ENCODE peak calls at places on chromosomes 6 and 20, in eight cellular contexts. B is A549, Y is tibial nerve, R is adrenal gland, G is HCT116, I is gastrocnemius medialis, Q is Peyer's patch, J is heart left ventricle. X is an unnamed sample.

GRCh38 chr6:21732731-21733130 is 139.2 kb downstream of the SOX4 start:
- DNase-seq in I (no peak), J (no peak), B (no peak), Y (no peak), Q (no peak), G (no peak), R (no peak), X (no peak)

GRCh38 chr6:125850361-125850760 is 59.6 kb downstream of the NCOA7 start:
- DNase-seq in Q (no peak), B (no peak), J (no peak), I (no peak), G (no peak), R (no peak), Y (no peak), X (no peak)

GRCh38 chr20:62175711-62176110 is 7.1 kb upstream of the MTG2 start:
- DNase-seq in Y (no peak), R (no peak), I (no peak), B (no peak), Q (peak), G (no peak), J (no peak), X (no peak)

GRCh38 chr6:41726876-41727275 is 8.5 kb downstream of the TFEB start:
- DNase-seq in I (no peak), R (no peak), B (no peak), Y (no peak), J (no peak), Q (no peak), G (no peak), X (peak)

GRCh38 chr20:18645851-18646250 is 58.0 kb downstream of the DTD1 start:
- DNase-seq in I (no peak), Q (no peak), J (no peak), G (no peak), R (peak), B (no peak), Y (no peak), X (no peak)

GRCh38 chr6:169723991-169724553 is at the start of gene PHF10:
- DNase-seq in R (no peak), G (no peak), Q (peak), B (peak), J (peak), Y (no peak), I (peak), X (no peak)

GRCh38 chr20:21981607-21982344 is 276.3 kb downstream of the PAX1 start:
- DNase-seq in Q (no peak), I (no peak), R (no peak), B (peak), J (peak), G (no peak), Y (peak), X (no peak)

GRCh38 chr6:43149260-43149659 is 21.8 kb upstream of the SRF start:
- DNase-seq in G (no peak), B (no peak), J (no peak), Q (no peak), R (no peak), I (no peak), Y (no peak), X (no peak)

GRCh38 chr6:129567374-129567773 is 142.6 kb downstream of the ARHGAP18 start:
- DNase-seq in I (no peak), Y (peak), Q (no peak), B (peak), G (peak), R (no peak), J (no peak), X (no peak)

GRCh38 chr6:31332637-31333602 is 24.1 kb downstream of the HLA-B start:
- DNase-seq in J (no peak), Q (no peak), Y (no peak), R (no peak), G (no peak), B (no peak), I (no peak), X (no peak)

GRCh38 chr20:23153696-23154341 is 67.7 kb upstream of the CD93 start:
- DNase-seq in G (no peak), Y (no peak), R (no peak), I (no peak), J (no peak), Q (no peak), B (no peak), X (no peak)

DNA sequence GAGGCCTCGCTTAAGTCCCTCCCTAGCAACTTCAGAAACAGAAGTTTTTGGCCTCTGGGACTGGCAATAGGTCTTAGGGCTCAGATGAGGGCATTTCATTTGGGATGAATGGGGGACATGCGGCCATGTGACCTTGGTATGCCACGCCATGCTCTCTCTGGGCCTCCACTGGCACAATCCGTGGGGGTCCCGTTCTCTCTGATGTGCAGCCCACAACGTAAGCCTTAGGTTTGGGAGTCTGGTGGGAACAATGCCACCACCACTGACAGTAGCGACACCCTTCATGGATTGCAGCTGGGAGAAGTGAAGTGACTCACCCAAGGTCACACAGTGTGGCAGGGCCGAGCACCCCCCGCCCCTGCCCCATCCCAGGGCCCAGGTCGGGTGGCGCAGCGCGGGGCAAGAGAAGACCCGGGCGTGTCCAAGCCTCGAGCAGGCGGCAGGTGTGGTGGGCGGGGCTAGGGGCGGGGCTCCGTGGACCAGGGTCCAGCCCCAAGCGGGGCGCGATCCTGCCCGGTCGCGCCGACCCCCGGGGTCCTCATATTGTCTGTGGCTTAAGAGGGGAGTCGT is 864 bp upstream of the CEBPB start:
- DNase-seq in R (peak), Q (peak), I (peak), B (peak), Y (no peak), J (no peak), G (no peak), X (peak)
- H3K4me3 ChIP-seq in R (no peak), Q (peak), I (peak), B (peak), Y (peak), J (peak), G (peak), X (no peak)

DNA sequence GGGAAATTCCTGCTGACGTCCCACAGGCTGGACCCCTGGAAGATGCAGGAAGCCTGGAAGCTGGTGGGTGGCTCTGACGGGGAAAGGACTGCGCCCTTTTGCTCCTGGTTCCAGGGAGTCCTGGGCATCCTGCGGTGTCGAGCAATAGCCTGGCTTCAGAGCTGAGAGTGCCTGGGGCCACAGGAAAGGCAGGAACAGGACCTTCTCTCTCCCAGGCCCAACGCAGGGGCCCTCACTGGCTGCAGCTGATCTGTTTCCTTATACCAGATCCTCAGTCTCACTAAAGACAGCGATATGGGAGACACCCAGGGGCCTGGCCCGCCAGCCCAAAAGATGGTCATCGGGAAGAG is 1.4 kb downstream of the B3GALT4 start:
- DNase-seq in Q (no peak), J (no peak), I (no peak), G (no peak), B (no peak), R (no peak), Y (no peak), X (no peak)
- TF ChIP-seq POLR2A in Q (no peak), J (no peak), I (no peak), G (no peak), B (no peak), R (no peak), Y (no peak), X (no peak)

DNA sequence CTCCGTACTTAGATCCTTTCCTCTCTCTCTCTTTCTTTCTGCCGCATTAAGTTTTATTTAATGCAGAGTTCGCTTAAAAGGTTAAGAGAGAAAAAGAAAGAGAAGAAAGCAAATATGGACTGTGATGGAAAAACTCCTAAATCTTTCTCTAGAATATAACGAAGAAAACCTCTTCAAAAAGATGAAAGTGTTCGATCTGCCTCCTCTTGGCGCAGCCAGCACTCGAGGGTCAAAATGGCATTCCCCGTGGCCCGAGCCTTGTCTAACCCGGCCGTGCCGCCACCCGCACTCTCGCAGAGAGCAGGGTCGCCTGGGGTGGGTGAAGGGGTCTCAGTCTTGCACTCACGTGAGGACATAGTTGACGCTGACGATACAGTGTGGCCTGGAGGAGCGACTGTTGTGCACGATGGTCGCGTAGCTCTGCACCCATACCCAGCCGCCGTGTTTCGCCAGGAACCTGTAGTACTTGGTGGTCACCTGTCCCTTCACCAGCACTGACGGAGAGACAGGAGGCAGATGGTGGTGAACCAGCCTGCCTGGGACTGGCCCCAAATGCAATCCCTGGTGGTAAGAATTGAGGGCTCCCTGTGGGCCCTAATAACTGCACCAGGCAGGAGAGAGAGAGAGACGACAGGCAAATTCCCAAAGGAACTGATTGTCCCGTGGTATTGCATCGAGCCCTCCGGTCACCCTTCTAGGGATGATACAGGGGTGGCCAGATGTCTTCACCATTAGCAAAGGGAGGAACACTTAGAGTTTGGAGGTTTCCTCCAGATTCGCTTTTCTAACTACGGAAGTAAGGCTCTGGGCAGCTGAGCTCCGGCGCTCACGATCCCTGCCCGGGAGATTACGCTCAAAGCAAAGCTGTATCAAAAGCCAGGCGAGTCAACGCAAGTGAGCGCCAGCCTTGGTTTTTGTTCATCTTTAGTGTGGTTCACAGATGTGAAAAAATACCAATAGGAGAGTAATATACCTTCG is 17.5 kb downstream of the SIM1 start:
- DNase-seq in Y (no peak), B (no peak), J (no peak), Q (no peak), G (no peak), I (no peak), R (no peak), X (no peak)
- H3K4me3 ChIP-seq in Y (peak), B (no peak), J (peak), Q (no peak), G (no peak), I (no peak), R (no peak), X (no peak)

GRCh38 chr6:156686940-156687874 is 90.0 kb upstream of the ARID1B start:
- DNase-seq in B (peak), R (peak), J (peak), I (peak), G (peak), Y (peak), Q (peak), X (peak)
- TF ChIP-seq POLR2A in B (peak), R (peak), J (no peak), I (peak), G (peak), Y (peak), Q (peak), X (no peak)

GRCh38 chr6:26553264-26553738 is 15.1 kb downstream of the HMGN4 start:
- DNase-seq in Y (peak), B (peak), J (peak), Q (peak), G (peak), R (peak), I (peak), X (peak)

GRCh38 chr6:26556263-26557070 is 18.3 kb downstream of the HMGN4 start:
- DNase-seq in J (no peak), Y (peak), R (peak), Q (no peak), G (peak), I (no peak), B (peak), X (no peak)

GRCh38 chr6:26553739-26554668 is 15.8 kb downstream of the HMGN4 start:
- DNase-seq in G (peak), B (peak), R (peak), Y (peak), Q (peak), I (peak), J (peak), X (peak)

GRCh38 chr6:26555505-26556262 is 17.5 kb downstream of the HMGN4 start:
- DNase-seq in Y (no peak), G (no peak), B (peak), J (no peak), Q (no peak), I (no peak), R (no peak), X (no peak)

GRCh38 chr6:26554669-26555504 is 16.7 kb downstream of the HMGN4 start:
- DNase-seq in B (peak), J (no peak), R (no peak), Y (no peak), I (no peak), G (no peak), Q (no peak), X (no peak)
- H3K4me3 ChIP-seq in B (peak), J (peak), R (no peak), Y (peak), I (peak), G (peak), Q (peak), X (no peak)

GRCh38 chr6:27825025-27825823 is 87.0 kb downstream of the OR2B2 start:
- DNase-seq in Y (no peak), B (no peak), J (no peak), Q (no peak), R (no peak), I (no peak), G (no peak), X (no peak)
- TF ChIP-seq POLR2A in Y (no peak), B (no peak), J (no peak), Q (no peak), R (no peak), I (no peak), G (no peak), X (no peak)